ENCODE peak calls at places on chromosomes 1 and 21, in four cellular contexts. One of them, this sample, is unnamed.

GRCh38 chr1:175537571-175537970 is 205.8 kb downstream of the TNR start:
- DNase-seq in lower lobe of right lung: no peak
- DNase-seq in AG09309: no peak
- DNase-seq in LoVo: no peak
- DNase-seq in this sample: no peak

GRCh38 chr1:182383037-182383661 is 8.4 kb downstream of the GLUL start:
- DNase-seq in lower lobe of right lung: no peak
- DNase-seq in AG09309: no peak
- DNase-seq in LoVo: no peak
- DNase-seq in this sample: no peak

GRCh38 chr1:59664167-59664566 is 150.6 kb upstream of the HOOK1 start:
- DNase-seq in lower lobe of right lung: no peak
- DNase-seq in AG09309: no peak
- DNase-seq in LoVo: no peak
- DNase-seq in this sample: no peak

GRCh38 chr1:32122141-32122540 is 14.3 kb downstream of the KPNA6 start:
- DNase-seq in lower lobe of right lung: no peak
- DNase-seq in AG09309: no peak
- DNase-seq in LoVo: no peak
- DNase-seq in this sample: no peak

GRCh38 chr1:211829343-211830054 is 1.1 kb downstream of the LPGAT1 start:
- DNase-seq in lower lobe of right lung: no peak
- DNase-seq in AG09309: no peak
- DNase-seq in LoVo: no peak
- DNase-seq in this sample: no peak

GRCh38 chr1:65419681-65420589 is 533 bp upstream of the LEPR start:
- DNase-seq in lower lobe of right lung: peak; percentile 99
- DNase-seq in AG09309: peak; percentile 93
- DNase-seq in LoVo: peak; percentile 98
- DNase-seq in this sample: peak; percentile 96

GRCh38 chr1:28091043-28091781 is 2.8 kb upstream of the EYA3 start:
- DNase-seq in lower lobe of right lung: peak; percentile 69
- DNase-seq in AG09309: no peak
- DNase-seq in LoVo: peak; percentile 65
- DNase-seq in this sample: peak; percentile 71

GRCh38 chr21:25373126-25374082 is 233.9 kb downstream of the MRPL39 start:
- DNase-seq in lower lobe of right lung: no peak
- DNase-seq in AG09309: no peak
- DNase-seq in LoVo: no peak
- DNase-seq in this sample: no peak

GRCh38 chr1:206702803-206703202 is 18.1 kb downstream of the MAPKAPK2 start:
- DNase-seq in lower lobe of right lung: no peak
- DNase-seq in AG09309: no peak
- DNase-seq in LoVo: no peak
- DNase-seq in this sample: no peak

GRCh38 chr1:54922921-54923421 is 36.0 kb upstream of the DHCR24 start:
- DNase-seq in lower lobe of right lung: no peak
- DNase-seq in AG09309: no peak
- DNase-seq in LoVo: no peak
- DNase-seq in this sample: no peak